ENCODE peak calls at places on chromosomes 13 and 19, in five cellular contexts. One of them, this sample, is unnamed.

GRCh38 chr19:56085571-56086275 is 35.4 kb downstream of the ZNF787 start:
- DNase-seq in tibial nerve: no peak
- DNase-seq in A549: no peak
- DNase-seq in heart left ventricle: no peak
- DNase-seq in lower leg skin: no peak
- DNase-seq in this sample: no peak

GRCh38 chr13:44508562-44509062 is 67.5 kb downstream of the TSC22D1 start:
- DNase-seq in tibial nerve: no peak
- DNase-seq in A549: no peak
- DNase-seq in heart left ventricle: no peak
- DNase-seq in lower leg skin: no peak
- DNase-seq in this sample: no peak

GRCh38 chr13:110648155-110648819 is 32.9 kb downstream of the NAXD start:
- DNase-seq in tibial nerve: no peak
- DNase-seq in A549: no peak
- DNase-seq in heart left ventricle: no peak
- DNase-seq in lower leg skin: no peak
- DNase-seq in this sample: no peak

GRCh38 chr13:57846600-57847173 is 215.1 kb downstream of the PCDH17 start:
- DNase-seq in tibial nerve: no peak
- DNase-seq in A549: no peak
- DNase-seq in heart left ventricle: no peak
- DNase-seq in lower leg skin: no peak
- DNase-seq in this sample: no peak

GRCh38 chr13:106507560-106508274 is 27.7 kb downstream of the EFNB2 start:
- DNase-seq in tibial nerve: no peak
- DNase-seq in A549: peak
- DNase-seq in heart left ventricle: no peak
- DNase-seq in lower leg skin: no peak
- DNase-seq in this sample: peak

GRCh38 chr13:32409561-32410440 is 18.1 kb downstream of the N4BP2L1 start:
- DNase-seq in tibial nerve: peak
- DNase-seq in A549: no peak
- DNase-seq in heart left ventricle: peak
- DNase-seq in lower leg skin: no peak
- DNase-seq in this sample: no peak

GRCh38 chr13:46684287-46685001 is 112.5 kb downstream of the ESD start:
- DNase-seq in tibial nerve: no peak
- DNase-seq in A549: no peak
- DNase-seq in heart left ventricle: no peak
- DNase-seq in lower leg skin: no peak
- DNase-seq in this sample: no peak

GRCh38 chr13:69856331-69856730 is 251.3 kb upstream of the ATXN8OS start:
- DNase-seq in tibial nerve: no peak
- DNase-seq in A549: no peak
- DNase-seq in heart left ventricle: no peak
- DNase-seq in lower leg skin: no peak
- DNase-seq in this sample: no peak

GRCh38 chr19:36573948-36574726 is 1.0 kb upstream of the ZNF529 start:
- DNase-seq in tibial nerve: no peak
- DNase-seq in A549: no peak
- DNase-seq in heart left ventricle: no peak
- DNase-seq in lower leg skin: no peak
- DNase-seq in this sample: peak

GRCh38 chr13:30607908-30608307 is 9.8 kb upstream of the USPL1 start:
- DNase-seq in tibial nerve: no peak
- DNase-seq in A549: no peak
- DNase-seq in heart left ventricle: no peak
- DNase-seq in lower leg skin: no peak
- DNase-seq in this sample: no peak

GRCh38 chr19:7262470-7262869 is 31.7 kb downstream of the INSR start:
- DNase-seq in tibial nerve: no peak
- DNase-seq in A549: no peak
- DNase-seq in heart left ventricle: no peak
- DNase-seq in lower leg skin: no peak
- DNase-seq in this sample: no peak

GRCh38 chr19:38277969-38278680 is 13.8 kb downstream of the SPINT2 start:
- DNase-seq in tibial nerve: no peak
- DNase-seq in A549: no peak
- DNase-seq in heart left ventricle: peak
- DNase-seq in lower leg skin: no peak
- DNase-seq in this sample: no peak

GRCh38 chr19:10662384-10663251 is 8.5 kb downstream of the ILF3 start:
- DNase-seq in tibial nerve: no peak
- DNase-seq in A549: no peak
- DNase-seq in heart left ventricle: no peak
- DNase-seq in lower leg skin: no peak
- DNase-seq in this sample: no peak

GRCh38 chr19:39053276-39054090 is 21.1 kb upstream of the FBXO27 start:
- DNase-seq in tibial nerve: no peak
- DNase-seq in A549: peak
- DNase-seq in heart left ventricle: no peak
- DNase-seq in lower leg skin: no peak
- DNase-seq in this sample: no peak

GRCh38 chr19:7822910-7823515 is 7.0 kb upstream of the EVI5L start:
- DNase-seq in tibial nerve: no peak
- DNase-seq in A549: no peak
- DNase-seq in heart left ventricle: no peak
- DNase-seq in lower leg skin: no peak
- DNase-seq in this sample: no peak

GRCh38 chr13:36918246-36919060 is 1.6 kb downstream of the SMAD9 start:
- DNase-seq in tibial nerve: peak
- DNase-seq in A549: no peak
- DNase-seq in heart left ventricle: no peak
- DNase-seq in lower leg skin: no peak
- DNase-seq in this sample: no peak

GRCh38 chr19:10612515-10613119 is 12.7 kb upstream of the SLC44A2 start:
- DNase-seq in tibial nerve: peak
- DNase-seq in A549: no peak
- DNase-seq in heart left ventricle: peak
- DNase-seq in lower leg skin: no peak
- DNase-seq in this sample: no peak

GRCh38 chr13:42041684-42042035 is 6.8 kb upstream of the DGKH start:
- DNase-seq in tibial nerve: peak
- DNase-seq in A549: peak
- DNase-seq in heart left ventricle: peak
- DNase-seq in lower leg skin: peak
- DNase-seq in this sample: peak

GRCh38 chr19:1262687-1263123 is 6.4 kb upstream of the CIRBP start:
- DNase-seq in tibial nerve: no peak
- DNase-seq in A549: no peak
- DNase-seq in heart left ventricle: no peak
- DNase-seq in lower leg skin: no peak
- DNase-seq in this sample: no peak

GRCh38 chr13:44068737-44069136 is 189.0 kb downstream of the LACC1 start:
- DNase-seq in tibial nerve: no peak
- DNase-seq in A549: peak
- DNase-seq in heart left ventricle: no peak
- DNase-seq in lower leg skin: no peak
- DNase-seq in this sample: no peak

GRCh38 chr19:13228561-13228960 is 78.3 kb downstream of the IER2 start:
- DNase-seq in tibial nerve: no peak
- DNase-seq in A549: peak
- DNase-seq in heart left ventricle: no peak
- DNase-seq in lower leg skin: no peak
- DNase-seq in this sample: no peak

GRCh38 chr19:33954686-33955085 is 158.0 kb downstream of the KCTD15 start:
- DNase-seq in tibial nerve: no peak
- DNase-seq in A549: no peak
- DNase-seq in heart left ventricle: no peak
- DNase-seq in lower leg skin: no peak
- DNase-seq in this sample: no peak

GRCh38 chr13:111210082-111210481 is 95.0 kb downstream of the ARHGEF7 start:
- DNase-seq in tibial nerve: no peak
- DNase-seq in A549: no peak
- DNase-seq in heart left ventricle: no peak
- DNase-seq in lower leg skin: no peak
- DNase-seq in this sample: no peak

GRCh38 chr13:28495586-28496564 is 947 bp upstream of the FLT1 start:
- DNase-seq in tibial nerve: no peak
- DNase-seq in A549: no peak
- DNase-seq in heart left ventricle: no peak
- DNase-seq in lower leg skin: no peak
- DNase-seq in this sample: no peak

GRCh38 chr13:32191452-32191998 is 123.6 kb downstream of the ZAR1L start:
- DNase-seq in tibial nerve: no peak
- DNase-seq in A549: no peak
- DNase-seq in heart left ventricle: no peak
- DNase-seq in lower leg skin: no peak
- DNase-seq in this sample: no peak

GRCh38 chr19:30448386-30449130 is 76.4 kb downstream of the ZNF536 start:
- DNase-seq in tibial nerve: no peak
- DNase-seq in A549: no peak
- DNase-seq in heart left ventricle: no peak
- DNase-seq in lower leg skin: no peak
- DNase-seq in this sample: no peak

GRCh38 chr13:52615817-52616216 is 26.4 kb upstream of the HNRNPA1L2 start:
- DNase-seq in tibial nerve: no peak
- DNase-seq in A549: peak
- DNase-seq in heart left ventricle: no peak
- DNase-seq in lower leg skin: no peak
- DNase-seq in this sample: no peak

GRCh38 chr13:108215428-108215827 is at the start of gene LIG4:
- DNase-seq in tibial nerve: peak
- DNase-seq in A549: peak
- DNase-seq in heart left ventricle: peak
- DNase-seq in lower leg skin: peak
- DNase-seq in this sample: peak

GRCh38 chr13:108218044-108218974 is at the start of gene ABHD13:
- DNase-seq in tibial nerve: peak
- DNase-seq in A549: peak
- DNase-seq in heart left ventricle: peak
- DNase-seq in lower leg skin: peak
- DNase-seq in this sample: peak

GRCh38 chr13:108213946-108214345 is 1.4 kb downstream of the LIG4 start:
- DNase-seq in tibial nerve: no peak
- DNase-seq in A549: no peak
- DNase-seq in heart left ventricle: no peak
- DNase-seq in lower leg skin: no peak
- DNase-seq in this sample: no peak

GRCh38 chr13:108212901-108213300 is 2.4 kb downstream of the LIG4 start:
- DNase-seq in tibial nerve: no peak
- DNase-seq in A549: no peak
- DNase-seq in heart left ventricle: no peak
- DNase-seq in lower leg skin: no peak
- DNase-seq in this sample: no peak

DNA sequence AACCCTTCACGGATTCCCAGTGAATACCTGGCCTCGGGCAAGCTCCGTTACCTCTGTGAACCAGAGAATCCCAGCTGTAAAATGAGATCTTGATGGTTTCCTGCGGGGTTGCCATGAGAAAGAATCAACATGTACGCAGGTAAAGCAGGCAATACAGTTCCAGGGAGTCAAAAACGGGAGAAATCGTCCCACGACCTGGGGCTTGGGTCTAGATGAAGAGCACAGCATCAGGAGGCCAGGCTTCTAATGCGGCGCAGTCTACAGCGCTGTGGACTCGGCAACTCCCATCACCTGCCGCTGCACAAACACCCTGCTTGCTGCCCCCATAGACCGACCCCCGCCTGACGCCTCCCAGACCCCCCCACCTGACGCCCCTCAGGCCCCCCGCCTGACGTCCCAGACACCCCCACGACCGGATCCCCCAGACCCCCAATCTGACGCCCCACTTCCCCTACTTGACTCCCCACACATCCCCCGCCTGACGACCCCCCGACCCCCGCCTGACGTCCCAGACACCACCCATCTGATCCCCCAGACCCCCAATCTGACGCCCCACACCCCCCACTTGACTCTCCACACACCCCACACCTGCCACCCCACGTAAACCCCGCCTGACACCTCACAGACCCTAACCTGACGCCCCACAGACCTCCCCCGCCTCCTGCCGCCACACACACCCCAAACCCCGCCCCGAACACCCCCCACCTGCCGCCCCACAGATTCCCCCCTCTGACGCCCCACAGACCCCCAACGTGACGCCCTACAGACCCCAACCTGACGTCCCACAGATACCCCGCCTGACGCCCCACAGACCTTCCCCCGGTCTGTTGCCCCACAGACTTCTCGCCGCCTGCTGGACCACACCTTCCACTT is 589 bp downstream of the LIG4 start:
- DNase-seq in tibial nerve: no peak
- DNase-seq in A549: no peak
- DNase-seq in heart left ventricle: peak
- DNase-seq in lower leg skin: no peak
- DNase-seq in this sample: no peak
- TF ChIP-seq POLR2A in tibial nerve: no peak
- TF ChIP-seq POLR2A in A549: no peak
- TF ChIP-seq POLR2A in heart left ventricle: no peak
- TF ChIP-seq POLR2A in lower leg skin: no peak
- TF ChIP-seq POLR2A in this sample: no peak

GRCh38 chr19:17555929-17556813 is 722 bp downstream of the COLGALT1 start:
- DNase-seq in tibial nerve: peak
- DNase-seq in A549: peak
- DNase-seq in heart left ventricle: peak
- DNase-seq in lower leg skin: peak
- DNase-seq in this sample: peak
- TF ChIP-seq POLR2A in tibial nerve: no peak
- TF ChIP-seq POLR2A in A549: peak
- TF ChIP-seq POLR2A in heart left ventricle: no peak
- TF ChIP-seq POLR2A in lower leg skin: no peak
- TF ChIP-seq POLR2A in this sample: peak

GRCh38 chr19:42284066-42284501 is 15.0 kb downstream of the CIC start:
- DNase-seq in tibial nerve: peak
- DNase-seq in A549: peak
- DNase-seq in heart left ventricle: peak
- DNase-seq in lower leg skin: peak
- DNase-seq in this sample: peak
- TF ChIP-seq POLR2A in tibial nerve: peak
- TF ChIP-seq POLR2A in A549: peak
- TF ChIP-seq POLR2A in heart left ventricle: no peak
- TF ChIP-seq POLR2A in lower leg skin: no peak
- TF ChIP-seq POLR2A in this sample: no peak

GRCh38 chr19:57152921-57153320 is 7.9 kb upstream of the ZIM3 start:
- DNase-seq in tibial nerve: no peak
- DNase-seq in A549: no peak
- DNase-seq in heart left ventricle: no peak
- DNase-seq in lower leg skin: no peak
- DNase-seq in this sample: no peak
- TF ChIP-seq POLR2A in tibial nerve: no peak
- TF ChIP-seq POLR2A in A549: no peak
- TF ChIP-seq POLR2A in heart left ventricle: no peak
- TF ChIP-seq POLR2A in lower leg skin: no peak
- TF ChIP-seq POLR2A in this sample: no peak